ENCODE peak calls at places on chromosomes 13 and 19, in nine cellular contexts. C, R, G, J, I, S, M, L and D are unnamed samples.

GRCh38 chr19:35219008-35219407 is 9.5 kb downstream of the FAM187B start:
- DNase-seq in C (no peak), R (no peak), G (no peak), J (no peak), I (no peak), S (no peak), M (no peak), L (no peak), D (no peak)

GRCh38 chr19:44912854-44913253 is 1.6 kb upstream of the APOC1 start:
- DNase-seq in C (peak; percentile 95), R (no peak), G (no peak), J (peak; percentile 83), I (peak; percentile 81), S (no peak), M (no peak), L (no peak), D (no peak)

GRCh38 chr19:4606921-4607678 is 32.2 kb upstream of the TNFAIP8L1 start:
- DNase-seq in C (peak; percentile 80), R (peak; percentile 75), G (no peak), J (peak; percentile 55), I (peak; percentile 70), S (peak; percentile 92), M (peak; percentile 87), L (no peak), D (peak; percentile 28)

GRCh38 chr13:114056205-114057013 is 76.0 kb downstream of the RASA3 start:
- DNase-seq in C (no peak), R (no peak), G (no peak), J (no peak), I (no peak), S (no peak), M (no peak), L (no peak), D (no peak)

GRCh38 chr19:1122972-1123363 is 19.2 kb downstream of the GPX4 start:
- DNase-seq in C (peak; percentile 75), R (peak; percentile 73), G (peak; percentile 91), J (no peak), I (peak; percentile 90), S (peak; percentile 87), M (peak; percentile 87), L (peak; percentile 69), D (peak; percentile 78)

GRCh38 chr13:77548594-77548993 is 13.1 kb downstream of the SCEL start:
- DNase-seq in C (no peak), R (no peak), G (no peak), J (no peak), I (no peak), S (no peak), M (no peak), L (no peak), D (no peak)

GRCh38 chr19:15621801-15622200 is 6.8 kb downstream of the CYP4F8 start:
- DNase-seq in C (no peak), R (no peak), G (no peak), J (no peak), I (no peak), S (no peak), M (no peak), L (no peak), D (no peak)

GRCh38 chr19:47757617-47758432 is 12.5 kb downstream of the NOP53 start:
- DNase-seq in C (no peak), R (no peak), G (no peak), J (no peak), I (no peak), S (no peak), M (no peak), L (no peak), D (no peak)

GRCh38 chr19:10617409-10618121 is 7.8 kb upstream of the SLC44A2 start:
- DNase-seq in C (no peak), R (no peak), G (peak; percentile 82), J (no peak), I (peak; percentile 54), S (no peak), M (no peak), L (peak; percentile 86), D (peak; percentile 62)

GRCh38 chr19:33426621-33427475 is 53.3 kb downstream of the CEBPG start:
- DNase-seq in C (no peak), R (no peak), G (no peak), J (no peak), I (no peak), S (peak; percentile 4), M (no peak), L (no peak), D (no peak)

GRCh38 chr19:33430674-33431277 is 57.3 kb downstream of the CEBPG start:
- DNase-seq in C (peak; percentile 70), R (peak; percentile 70), G (peak; percentile 65), J (peak; percentile 84), I (peak; percentile 70), S (peak; percentile 87), M (peak; percentile 83), L (peak; percentile 44), D (peak; percentile 56)

GRCh38 chr19:33429891-33430673 is 56.6 kb downstream of the CEBPG start:
- DNase-seq in C (peak; percentile 9), R (no peak), G (no peak), J (peak; percentile 44), I (no peak), S (no peak), M (no peak), L (no peak), D (no peak)

GRCh38 chr19:33428627-33429013 is 55.1 kb downstream of the CEBPG start:
- DNase-seq in C (no peak), R (no peak), G (no peak), J (peak; percentile 28), I (no peak), S (no peak), M (no peak), L (no peak), D (no peak)

GRCh38 chr19:33427801-33428626 is 54.5 kb downstream of the CEBPG start:
- DNase-seq in C (no peak), R (no peak), G (no peak), J (no peak), I (no peak), S (no peak), M (no peak), L (no peak), D (no peak)
- TF ChIP-seq CTCF in C (no peak), R (no peak), G (no peak), J (no peak), I (no peak), S (no peak), M (peak; percentile 28), L (no peak), D (no peak)

DNA sequence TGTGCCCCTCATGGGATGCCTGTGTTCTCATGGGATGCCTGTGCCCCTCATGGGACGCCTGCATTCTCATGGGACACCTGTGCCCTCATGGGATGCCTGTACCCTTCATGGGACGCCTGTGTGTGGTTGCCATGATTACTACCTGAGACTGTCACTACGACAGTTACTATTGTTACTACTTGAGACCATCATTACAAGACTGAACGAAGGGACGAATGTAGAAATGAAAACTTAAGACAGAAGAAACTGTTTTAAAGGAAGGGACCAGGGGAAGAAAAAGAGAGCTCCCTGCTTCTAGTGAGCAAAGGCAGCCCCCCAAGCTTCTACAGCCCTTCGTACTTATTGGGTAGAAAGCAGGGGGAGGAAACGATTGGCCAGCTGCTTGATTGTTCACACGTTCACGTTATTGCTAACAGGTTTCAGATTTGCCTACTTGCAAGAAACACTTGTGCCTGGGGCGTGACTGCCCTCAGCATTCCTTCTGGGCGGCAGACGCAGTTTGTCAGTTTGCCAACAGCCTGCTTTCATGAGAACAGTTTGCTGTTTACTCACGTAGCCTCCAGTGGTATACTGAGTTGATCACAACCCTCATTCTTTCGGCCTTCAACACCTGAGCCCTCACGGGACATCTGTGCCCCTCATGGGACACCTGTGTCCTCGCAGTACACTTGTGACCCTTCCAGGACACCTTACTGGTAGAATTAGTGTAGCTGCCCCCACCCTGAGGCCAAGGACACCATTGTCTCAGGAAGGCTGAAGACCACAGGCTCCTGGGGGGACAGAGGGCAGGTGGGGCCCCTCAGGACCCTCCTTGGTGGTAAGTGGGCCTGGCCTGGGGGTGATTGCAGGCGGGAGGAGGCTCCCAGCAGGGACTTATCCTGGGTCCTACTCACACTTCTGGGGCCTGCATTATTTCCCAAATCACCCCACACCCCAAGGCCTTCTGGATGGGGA is 2.5 kb upstream of the S1PR4 start:
- DNase-seq in C (no peak), R (peak; percentile 57), G (peak; percentile 82), J (no peak), I (peak; percentile 76), S (no peak), M (no peak), L (peak; percentile 96), D (peak; percentile 78)
- H3K4me3 ChIP-seq in C (no peak overlapping the region), R (no peak overlapping the region), G (peak overlapping the region; percentile 24), J (no peak overlapping the region), I (no peak overlapping the region), S (no peak overlapping the region), M (no peak overlapping the region), L (no peak overlapping the region), D (no peak overlapping the region)

DNA sequence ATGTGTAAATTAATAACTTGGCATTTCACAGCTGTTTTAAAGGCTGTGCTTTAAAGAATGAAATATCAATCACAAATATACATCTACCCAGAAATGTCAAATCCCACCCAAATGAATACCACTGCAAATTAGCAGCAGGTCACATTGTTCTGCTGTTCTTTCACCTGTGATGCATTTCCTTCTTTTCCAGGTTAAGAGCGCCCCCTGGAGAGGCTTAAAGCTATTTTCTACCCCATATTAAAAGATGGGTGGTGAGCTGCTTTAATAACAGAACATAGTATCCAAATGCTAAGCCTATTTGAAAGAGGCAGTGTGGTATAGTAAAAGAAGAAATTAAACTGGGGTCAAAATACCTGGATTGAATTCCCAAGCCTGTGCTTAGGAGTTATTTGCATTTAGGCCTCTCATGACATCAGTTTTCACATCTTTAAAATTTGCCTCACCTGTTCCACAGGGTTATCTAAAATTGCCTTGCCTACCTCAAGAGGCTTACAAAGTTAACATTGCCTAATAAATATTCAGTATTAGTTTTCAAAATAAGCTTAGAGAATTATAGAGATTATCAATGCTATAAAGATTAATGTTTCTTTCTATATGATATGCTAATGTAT is 396.9 kb upstream of the SLITRK5 start:
- DNase-seq in C (peak; percentile 20), R (no peak), G (peak; percentile 32), J (no peak), I (peak; percentile 43), S (peak; percentile 59), M (peak; percentile 78), L (peak; percentile 26), D (no peak)
- TF ChIP-seq CTCF in C (peak; percentile 34), R (peak; percentile 40), G (peak; percentile 88), J (peak; percentile 50), I (peak; percentile 19), S (peak; percentile 82), M (peak; percentile 90), L (peak; percentile 75), D (peak; percentile 25)

GRCh38 chr13:73166204-73166603 is 107.4 kb downstream of the KLF5 start:
- DNase-seq in C (no peak), R (no peak), G (no peak), J (no peak), I (no peak), S (no peak), M (no peak), L (no peak), D (no peak)

GRCh38 chr13:73169971-73170370 is 111.2 kb downstream of the KLF5 start:
- DNase-seq in C (no peak), R (no peak), G (no peak), J (no peak), I (no peak), S (no peak), M (no peak), L (no peak), D (no peak)

GRCh38 chr13:73167046-73167820 is 108.4 kb downstream of the KLF5 start:
- DNase-seq in C (no peak), R (no peak), G (no peak), J (no peak), I (peak; percentile 30), S (no peak), M (no peak), L (peak; percentile 61), D (no peak)

GRCh38 chr13:73168993-73169401 is 110.2 kb downstream of the KLF5 start:
- DNase-seq in C (no peak), R (no peak), G (peak; percentile 44), J (no peak), I (no peak), S (no peak), M (no peak), L (peak; percentile 94), D (no peak)

GRCh38 chr13:73168226-73168992 is 109.6 kb downstream of the KLF5 start:
- DNase-seq in C (no peak), R (no peak), G (no peak), J (no peak), I (peak; percentile 38), S (no peak), M (no peak), L (peak; percentile 79), D (no peak)
- H3K4me3 ChIP-seq in C (no peak overlapping the region), R (no peak overlapping the region), G (no peak overlapping the region), J (no peak overlapping the region), I (no peak overlapping the region), S (no peak overlapping the region), M (no peak overlapping the region), L (no peak overlapping the region), D (no peak overlapping the region)